ENCODE peak calls at places on chromosomes 2 and 18, in ten cellular contexts. E is ureter; U is IMR-90; A is T-helper 17 cell; M is left cardiac atrium; D is NCI-H2171; Q is T-helper 9 cell; J is C1 segment of cervical spinal cord; R is heart right ventricle; K is CD8-positive, alpha-beta memory T cell. T is an unnamed sample.

GRCh38 chr2:114118088-114118487 is 228.2 kb downstream of the ACTR3 start:
- DNase-seq in E (no peak), U (no peak), A (no peak), M (no peak), D (no peak), Q (no peak), J (no peak), R (no peak), K (no peak), T (no peak)

GRCh38 chr2:181790716-181791649 is 100.5 kb upstream of the ITPRID2 start:
- DNase-seq in E (no peak), U (peak), A (no peak), M (no peak), D (no peak), Q (no peak), J (no peak), R (no peak), K (no peak), T (no peak)

GRCh38 chr18:63368611-63369010 is 1.6 kb upstream of the KDSR start:
- DNase-seq in E (no peak), U (peak), A (no peak), M (no peak), D (no peak), Q (no peak), J (no peak), R (no peak), K (no peak), T (no peak)

GRCh38 chr18:41354151-41354550 is 600.9 kb upstream of the PIK3C3 start:
- DNase-seq in E (no peak), U (no peak), A (no peak), M (no peak), D (no peak), Q (no peak), J (no peak), R (no peak), K (no peak), T (no peak)

GRCh38 chr2:120775261-120775660 is 39.6 kb downstream of the GLI2 start:
- DNase-seq in E (no peak), U (no peak), A (no peak), M (no peak), D (no peak), Q (no peak), J (no peak), R (peak), K (no peak), T (no peak)

GRCh38 chr2:232292395-232293154 is 86.0 kb upstream of the ALPP start:
- DNase-seq in E (no peak), U (peak), A (peak), M (peak), D (no peak), Q (peak), J (no peak), R (peak), K (no peak), T (peak)

GRCh38 chr2:147331790-147332419 is 512.9 kb upstream of the ACVR2A start:
- DNase-seq in E (no peak), U (no peak), A (peak), M (no peak), D (no peak), Q (peak), J (no peak), R (no peak), K (no peak), T (peak)

GRCh38 chr2:234072454-234072853 is 22.0 kb downstream of the SPP2 start:
- DNase-seq in E (no peak), U (no peak), A (no peak), M (no peak), D (no peak), Q (no peak), J (no peak), R (no peak), K (no peak), T (no peak)

GRCh38 chr2:29367986-29368677 is 252.9 kb downstream of the CLIP4 start:
- DNase-seq in E (no peak), U (no peak), A (no peak), M (no peak), D (no peak), Q (no peak), J (no peak), R (no peak), K (no peak), T (no peak)

GRCh38 chr2:151808258-151809072 is 19.8 kb downstream of the ARL5A start:
- DNase-seq in E (no peak), U (peak), A (no peak), M (no peak), D (peak), Q (no peak), J (no peak), R (no peak), K (peak), T (no peak)

GRCh38 chr2:133077259-133077822 is 407.3 kb upstream of the LYPD1 start:
- DNase-seq in E (no peak), U (peak), A (no peak), M (peak), D (no peak), Q (no peak), J (no peak), R (no peak), K (no peak), T (no peak)

GRCh38 chr2:176146645-176147044 is 4.7 kb upstream of the HOXD4 start:
- DNase-seq in E (no peak), U (no peak), A (no peak), M (no peak), D (no peak), Q (no peak), J (no peak), R (no peak), K (no peak), T (no peak)

GRCh38 chr2:12844511-12844910 is 127.8 kb downstream of the TRIB2 start:
- DNase-seq in E (no peak), U (no peak), A (no peak), M (peak), D (no peak), Q (no peak), J (no peak), R (peak), K (no peak), T (no peak)

GRCh38 chr18:32351014-32351413 is 119.7 kb downstream of the GAREM1 start:
- DNase-seq in E (no peak), U (peak), A (no peak), M (no peak), D (no peak), Q (no peak), J (no peak), R (no peak), K (no peak), T (no peak)

GRCh38 chr2:95030496-95030895 is 5.0 kb downstream of the MAL start:
- DNase-seq in E (no peak), U (no peak), A (no peak), M (no peak), D (no peak), Q (no peak), J (no peak), R (no peak), K (no peak), T (no peak)

GRCh38 chr2:197677483-197677882 is 2.1 kb upstream of the RFTN2 start:
- DNase-seq in E (no peak), U (peak), A (no peak), M (no peak), D (no peak), Q (no peak), J (no peak), R (no peak), K (no peak), T (no peak)

GRCh38 chr2:152425765-152426710 is 91.1 kb downstream of the FMNL2 start:
- DNase-seq in E (no peak), U (no peak), A (no peak), M (no peak), D (no peak), Q (no peak), J (no peak), R (no peak), K (no peak), T (no peak)

GRCh38 chr2:20210462-20210861 is 14.5 kb downstream of the SDC1 start:
- DNase-seq in E (peak), U (no peak), A (no peak), M (no peak), D (no peak), Q (no peak), J (no peak), R (no peak), K (no peak), T (no peak)

GRCh38 chr2:239441261-239441701 is 40.5 kb upstream of the HDAC4 start:
- DNase-seq in E (no peak), U (no peak), A (no peak), M (no peak), D (no peak), Q (no peak), J (peak), R (no peak), K (peak), T (no peak)

GRCh38 chr2:42622943-42623676 is 54.7 kb downstream of the MTA3 start:
- DNase-seq in E (no peak), U (no peak), A (no peak), M (no peak), D (no peak), Q (no peak), J (no peak), R (no peak), K (no peak), T (no peak)

GRCh38 chr2:46982356-46983064 is 66.9 kb upstream of the MCFD2 start:
- DNase-seq in E (no peak), U (no peak), A (no peak), M (no peak), D (no peak), Q (no peak), J (no peak), R (no peak), K (no peak), T (no peak)

GRCh38 chr2:30656079-30656478 is 151.2 kb downstream of the CAPN13 start:
- DNase-seq in E (no peak), U (peak), A (no peak), M (no peak), D (no peak), Q (no peak), J (no peak), R (no peak), K (no peak), T (no peak)

GRCh38 chr2:159558479-159558878 is 57.9 kb downstream of the BAZ2B start:
- DNase-seq in E (no peak), U (no peak), A (no peak), M (no peak), D (no peak), Q (no peak), J (no peak), R (no peak), K (no peak), T (no peak)

GRCh38 chr2:237201461-237202287 is 116.0 kb downstream of the COPS8 start:
- DNase-seq in E (no peak), U (peak), A (no peak), M (peak), D (no peak), Q (no peak), J (no peak), R (peak), K (no peak), T (no peak)

GRCh38 chr18:64240301-64240700 is 91.4 kb upstream of the LINC00305 start:
- DNase-seq in E (no peak), U (no peak), A (no peak), M (no peak), D (no peak), Q (no peak), J (no peak), R (no peak), K (no peak), T (no peak)

GRCh38 chr2:64008434-64009009 is 10.7 kb downstream of the VPS54 start:
- DNase-seq in E (no peak), U (no peak), A (no peak), M (no peak), D (no peak), Q (no peak), J (no peak), R (no peak), K (no peak), T (no peak)

GRCh38 chr18:34933880-34934689 is 107.1 kb upstream of the MAPRE2 start:
- DNase-seq in E (no peak), U (peak), A (no peak), M (no peak), D (no peak), Q (no peak), J (no peak), R (no peak), K (no peak), T (no peak)

GRCh38 chr2:164542584-164543021 is 78.7 kb downstream of the GRB14 start:
- DNase-seq in E (no peak), U (peak), A (no peak), M (no peak), D (peak), Q (no peak), J (no peak), R (no peak), K (no peak), T (no peak)

GRCh38 chr2:1653956-1654695 is 90.2 kb downstream of the PXDN start:
- DNase-seq in E (no peak), U (peak), A (no peak), M (peak), D (no peak), Q (no peak), J (no peak), R (no peak), K (no peak), T (no peak)

GRCh38 chr2:144998435-144998834 is 478.5 kb upstream of the ZEB2 start:
- DNase-seq in E (no peak), U (no peak), A (no peak), M (no peak), D (no peak), Q (no peak), J (no peak), R (no peak), K (no peak), T (no peak)

GRCh38 chr2:213451542-213452256 is 167.4 kb downstream of the SPAG16 start:
- DNase-seq in E (peak), U (no peak), A (no peak), M (no peak), D (no peak), Q (no peak), J (no peak), R (no peak), K (no peak), T (no peak)

GRCh38 chr2:203534486-203535077 is 519 bp downstream of the RAPH1 start:
- DNase-seq in E (peak), U (no peak), A (peak), M (no peak), D (peak), Q (peak), J (peak), R (no peak), K (peak), T (peak)

GRCh38 chr2:164143183-164143930 is 407.5 kb upstream of the FIGN start:
- DNase-seq in E (no peak), U (no peak), A (no peak), M (no peak), D (no peak), Q (no peak), J (no peak), R (no peak), K (no peak), T (no peak)

GRCh38 chr2:208359632-208359986 is 47.0 kb upstream of the PTH2R start:
- DNase-seq in E (no peak), U (no peak), A (no peak), M (no peak), D (no peak), Q (no peak), J (no peak), R (peak), K (peak), T (no peak)

GRCh38 chr2:95012881-95013550 is 12.5 kb upstream of the MAL start:
- DNase-seq in E (no peak), U (no peak), A (no peak), M (no peak), D (no peak), Q (no peak), J (no peak), R (no peak), K (no peak), T (no peak)

GRCh38 chr2:20568501-20569463 is 82.1 kb downstream of the HS1BP3 start:
- DNase-seq in E (no peak), U (no peak), A (no peak), M (no peak), D (no peak), Q (no peak), J (no peak), R (peak), K (no peak), T (no peak)